ENCODE peak calls at places on chromosomes 5 and 9, in ten cellular contexts. Q is Ammon's horn; D is cardiac muscle cell; Y is AG08396; R is GM04504; M is activated naive CD4-positive, alpha-beta T cell treated with anti-CD3 and anti-CD28 coated beads for 36 hours; B is astrocyte of the spinal cord; G is stimulated activated CD8-positive, alpha-beta memory T cell treated with anti-CD3 and anti-CD28 coated beads, Interleukin-4, amount 100 ng/mL, for 24 hours; U is sciatic nerve; L is astrocyte. T is an unnamed sample.
A peak's percentile ranks its signal among the peaks of the same experiment; 100 is the strongest.

GRCh38 chr9:79692857-79693571 is 121.2 kb downstream of the TLE4 start:
- DNase-seq in Q (no peak), D (no peak), Y (no peak), R (no peak), M (no peak), B (peak; percentile 42), G (no peak), U (no peak), L (peak; percentile 40), T (no peak)

GRCh38 chr5:83564069-83564749 is 92.7 kb downstream of the VCAN start:
- DNase-seq in Q (peak; percentile 76), D (peak; percentile 38), Y (no peak), R (no peak), M (no peak), B (peak; percentile 65), G (no peak), U (no peak), L (no peak), T (no peak)

GRCh38 chr5:77627869-77628674 is 10.4 kb downstream of the OTP start:
- DNase-seq in Q (no peak), D (no peak), Y (no peak), R (no peak), M (no peak), B (no peak), G (no peak), U (no peak), L (no peak), T (no peak)

GRCh38 chr9:96856363-96857286 is 2.3 kb upstream of the ZNF782 start:
- DNase-seq in Q (peak; percentile 78), D (peak; percentile 78), Y (peak; percentile 66), R (no peak), M (peak; percentile 86), B (peak; percentile 71), G (peak; percentile 47), U (peak; percentile 68), L (peak; percentile 46), T (peak; percentile 58)

GRCh38 chr5:52449506-52449905 is 338.2 kb upstream of the ITGA1 start:
- DNase-seq in Q (no peak), D (no peak), Y (no peak), R (no peak), M (no peak), B (no peak), G (no peak), U (no peak), L (no peak), T (no peak)

GRCh38 chr5:57002959-57003485 is 51.1 kb upstream of the MIER3 start:
- DNase-seq in Q (no peak), D (no peak), Y (no peak), R (no peak), M (no peak), B (no peak), G (no peak), U (no peak), L (no peak), T (no peak)

GRCh38 chr5:34749431-34749872 is 89.5 kb upstream of the TTC23L start:
- DNase-seq in Q (no peak), D (no peak), Y (no peak), R (peak; percentile 38), M (no peak), B (peak; percentile 85), G (no peak), U (no peak), L (peak; percentile 87), T (no peak)

GRCh38 chr5:65262094-65262493 is 219.6 kb downstream of the ADAMTS6 start:
- DNase-seq in Q (no peak), D (peak; percentile 38), Y (peak; percentile 11), R (no peak), M (no peak), B (no peak), G (no peak), U (peak; percentile 56), L (peak; percentile 63), T (no peak)

GRCh38 chr5:151718653-151719052 is 31.9 kb upstream of the SPARC start:
- DNase-seq in Q (no peak), D (no peak), Y (peak; percentile 64), R (no peak), M (no peak), B (peak; percentile 68), G (no peak), U (no peak), L (peak; percentile 95), T (no peak)

GRCh38 chr5:23352437-23352836 is 155.0 kb upstream of the PRDM9 start:
- DNase-seq in Q (no peak), D (peak; percentile 19), Y (no peak), R (no peak), M (no peak), B (no peak), G (no peak), U (no peak), L (no peak), T (no peak)

GRCh38 chr5:147234825-147235635 is at the start of gene STK32A:
- DNase-seq in Q (peak; percentile 23), D (peak; percentile 80), Y (peak; percentile 40), R (no peak), M (no peak), B (peak; percentile 52), G (no peak), U (peak; percentile 80), L (peak; percentile 20), T (no peak)

GRCh38 chr5:172858990-172859811 is 25.1 kb downstream of the ERGIC1 start:
- DNase-seq in Q (no peak), D (peak; percentile 50), Y (peak; percentile 82), R (peak; percentile 83), M (no peak), B (peak; percentile 74), G (no peak), U (no peak), L (peak; percentile 78), T (no peak)

GRCh38 chr5:73592546-73592945 is 27.0 kb downstream of the UTP15 start:
- DNase-seq in Q (no peak), D (no peak), Y (no peak), R (no peak), M (no peak), B (peak; percentile 24), G (no peak), U (no peak), L (peak; percentile 39), T (no peak)

GRCh38 chr5:173327948-173328895 is at the start of gene STC2:
- DNase-seq in Q (no peak), D (peak; percentile 98), Y (peak; percentile 90), R (peak; percentile 90), M (peak; percentile 88), B (peak; percentile 91), G (peak; percentile 14), U (no peak), L (peak; percentile 64), T (no peak)

GRCh38 chr9:36632892-36633291 is 60.2 kb downstream of the MELK start:
- DNase-seq in Q (peak; percentile 43), D (peak; percentile 21), Y (peak; percentile 13), R (no peak), M (no peak), B (peak; percentile 52), G (no peak), U (no peak), L (peak; percentile 5), T (no peak)

T was measured in T-helper 17 cell.